ENCODE peak calls at places on chromosomes 6 and 20, in four cellular contexts. One of them, this sample, is unnamed.

GRCh38 chr20:59598625-59599310 is 5.6 kb upstream of the PHACTR3 start:
- DNase-seq in K562: peak
- DNase-seq in HepG2: peak
- DNase-seq in GM12878: peak
- DNase-seq in this sample: peak

GRCh38 chr6:169224185-169224695 is 29.4 kb downstream of the THBS2 start:
- DNase-seq in K562: peak
- DNase-seq in HepG2: peak
- DNase-seq in GM12878: no peak
- DNase-seq in this sample: no peak

GRCh38 chr6:103672169-103672568 is 1187.5 kb downstream of the HACE1 start:
- DNase-seq in K562: no peak
- DNase-seq in HepG2: no peak
- DNase-seq in GM12878: no peak
- DNase-seq in this sample: no peak

GRCh38 chr6:134795696-134796095 is 154.2 kb downstream of the ALDH8A1 start:
- DNase-seq in K562: no peak
- DNase-seq in HepG2: no peak
- DNase-seq in GM12878: no peak
- DNase-seq in this sample: no peak

GRCh38 chr6:62285612-62286469 is at the start of gene KHDRBS2:
- DNase-seq in K562: no peak
- DNase-seq in HepG2: peak
- DNase-seq in GM12878: peak
- DNase-seq in this sample: no peak

GRCh38 chr6:11324453-11325023 is 92.1 kb upstream of the NEDD9 start:
- DNase-seq in K562: no peak
- DNase-seq in HepG2: no peak
- DNase-seq in GM12878: peak
- DNase-seq in this sample: no peak

GRCh38 chr20:34537651-34538050 is 20.9 kb upstream of the MAP1LC3A start:
- DNase-seq in K562: no peak
- DNase-seq in HepG2: no peak
- DNase-seq in GM12878: no peak
- DNase-seq in this sample: no peak

GRCh38 chr6:3542032-3542640 is 85.3 kb upstream of the SLC22A23 start:
- DNase-seq in K562: no peak
- DNase-seq in HepG2: no peak
- DNase-seq in GM12878: no peak
- DNase-seq in this sample: no peak

GRCh38 chr6:79544939-79545450 is 7.8 kb upstream of the LCA5 start:
- DNase-seq in K562: peak
- DNase-seq in HepG2: peak
- DNase-seq in GM12878: peak
- DNase-seq in this sample: peak

GRCh38 chr6:90421656-90422055 is 125.0 kb upstream of the BACH2 start:
- DNase-seq in K562: no peak
- DNase-seq in HepG2: no peak
- DNase-seq in GM12878: no peak
- DNase-seq in this sample: no peak

GRCh38 chr6:70312165-70312564 is 9.3 kb upstream of the COL9A1 start:
- DNase-seq in K562: no peak
- DNase-seq in HepG2: peak
- DNase-seq in GM12878: peak
- DNase-seq in this sample: no peak

GRCh38 chr6:41984623-41985022 is 43.0 kb upstream of the CCND3 start:
- DNase-seq in K562: no peak
- DNase-seq in HepG2: no peak
- DNase-seq in GM12878: no peak
- DNase-seq in this sample: no peak

GRCh38 chr6:149264629-149265028 is 52.9 kb upstream of the TAB2 start:
- DNase-seq in K562: no peak
- DNase-seq in HepG2: peak
- DNase-seq in GM12878: no peak
- DNase-seq in this sample: no peak

GRCh38 chr6:131488780-131489179 is 84.2 kb upstream of the ARG1 start:
- DNase-seq in K562: no peak
- DNase-seq in HepG2: no peak
- DNase-seq in GM12878: no peak
- DNase-seq in this sample: no peak

GRCh38 chr20:7463290-7463689 is 477.0 kb downstream of the HAO1 start:
- DNase-seq in K562: no peak
- DNase-seq in HepG2: no peak
- DNase-seq in GM12878: no peak
- DNase-seq in this sample: no peak

GRCh38 chr6:125421853-125422252 is 120.1 kb upstream of the HDDC2 start:
- DNase-seq in K562: peak
- DNase-seq in HepG2: no peak
- DNase-seq in GM12878: no peak
- DNase-seq in this sample: peak
- TF ChIP-seq TARDBP in K562: no peak
- TF ChIP-seq TARDBP in HepG2: no peak
- TF ChIP-seq TARDBP in GM12878: no peak
- TF ChIP-seq TARDBP in this sample: no peak

DNA sequence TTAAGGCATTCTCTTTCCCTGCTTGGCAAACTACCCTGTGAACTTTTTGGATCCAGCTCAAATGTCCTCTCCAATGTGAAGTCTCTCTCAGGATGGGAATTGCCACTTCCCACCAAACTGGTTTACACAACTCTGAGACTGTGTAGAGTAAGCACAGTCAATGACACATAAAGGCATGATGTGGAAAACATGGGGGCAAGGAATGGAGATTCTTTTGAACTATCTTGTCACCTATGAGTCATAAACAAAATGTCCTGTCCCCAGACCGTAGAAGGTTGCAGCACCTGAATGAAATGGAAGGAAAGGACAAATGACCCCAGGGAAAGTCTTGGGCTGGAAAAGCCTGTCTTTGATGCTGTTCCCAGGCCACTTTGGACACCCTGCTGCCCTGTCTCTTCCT is 11.0 kb upstream of the KIF13A start:
- DNase-seq in K562: no peak
- DNase-seq in HepG2: peak
- DNase-seq in GM12878: no peak
- DNase-seq in this sample: no peak
- TF ChIP-seq TARDBP in K562: no peak
- TF ChIP-seq TARDBP in HepG2: no peak
- TF ChIP-seq TARDBP in GM12878: no peak
- TF ChIP-seq TARDBP in this sample: no peak

GRCh38 chr20:31833130-31833930 is 12.1 kb downstream of the FOXS1 start:
- DNase-seq in K562: peak
- DNase-seq in HepG2: peak
- DNase-seq in GM12878: no peak
- DNase-seq in this sample: peak
- TF ChIP-seq TARDBP in K562: no peak
- TF ChIP-seq TARDBP in HepG2: no peak
- TF ChIP-seq TARDBP in GM12878: no peak
- TF ChIP-seq TARDBP in this sample: no peak

DNA sequence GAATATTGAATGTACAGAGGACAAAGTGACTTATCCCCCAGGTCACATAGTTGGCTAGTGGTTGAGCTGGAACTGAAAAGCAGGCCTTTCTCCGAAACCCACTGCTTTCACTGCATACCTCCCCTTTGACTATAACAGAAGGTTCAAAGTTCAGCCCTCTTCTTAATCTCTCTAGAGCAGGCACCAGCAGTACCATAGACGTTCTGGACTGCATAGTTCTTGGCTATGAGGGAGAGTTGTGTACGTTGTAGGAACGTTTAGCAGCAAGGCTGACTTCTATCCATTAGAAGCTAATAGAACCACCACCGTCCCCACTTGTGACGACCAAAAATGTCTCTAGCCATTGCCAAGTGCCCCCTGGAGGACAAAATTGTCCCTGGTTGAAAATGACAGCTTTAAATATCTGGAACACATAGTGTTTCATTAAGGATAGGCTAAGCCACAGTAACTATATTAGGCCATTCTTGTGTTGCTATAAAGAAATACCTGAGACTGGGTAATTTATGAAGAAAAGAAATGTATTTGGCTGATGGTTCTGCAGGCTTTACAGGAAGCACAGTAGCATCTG is 123.8 kb upstream of the MTHFD1L start:
- DNase-seq in K562: no peak
- DNase-seq in HepG2: peak
- DNase-seq in GM12878: no peak
- DNase-seq in this sample: peak
- TF ChIP-seq TARDBP in K562: no peak
- TF ChIP-seq TARDBP in HepG2: no peak
- TF ChIP-seq TARDBP in GM12878: no peak
- TF ChIP-seq TARDBP in this sample: no peak

DNA sequence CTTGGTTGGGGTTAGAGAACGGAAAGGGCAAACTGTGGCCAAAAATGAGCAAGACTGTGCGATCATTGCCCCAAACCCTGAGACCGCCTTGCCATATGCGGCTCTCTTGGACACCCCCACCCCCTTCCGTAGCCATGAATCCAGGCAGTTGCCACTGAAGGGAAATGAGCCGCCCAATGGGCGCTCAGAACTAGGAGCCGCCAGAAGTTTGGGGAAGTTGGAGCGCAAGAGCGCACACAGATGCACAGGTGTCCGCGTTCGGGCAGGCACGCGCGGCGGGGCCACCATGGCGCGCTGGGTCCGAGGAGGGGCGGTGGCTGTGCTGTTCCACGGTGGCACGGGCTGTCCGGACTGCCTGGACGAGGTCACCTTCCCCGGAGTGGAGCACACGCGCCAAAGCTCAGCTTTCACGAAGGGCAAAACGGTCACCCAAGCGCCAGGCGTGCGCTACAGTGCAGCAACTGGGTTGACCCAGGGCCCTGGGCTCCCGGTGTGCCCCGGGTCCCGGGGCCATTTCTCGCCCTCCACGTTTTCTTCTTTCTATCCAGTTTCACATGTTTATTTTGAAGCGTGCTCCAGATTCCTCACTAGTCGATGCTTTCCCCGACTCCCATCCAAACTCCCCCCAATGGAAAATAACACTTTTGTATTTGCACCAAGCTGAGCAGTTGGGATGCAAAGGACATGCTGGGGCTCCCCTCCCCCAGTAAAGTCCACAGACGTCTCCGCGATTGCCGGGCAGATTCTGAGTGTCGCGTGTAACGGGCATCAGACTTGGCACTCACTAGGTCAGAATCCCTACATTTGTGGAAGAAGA is 903 bp upstream of the PDE10A start:
- DNase-seq in K562: no peak
- DNase-seq in HepG2: no peak
- DNase-seq in GM12878: no peak
- DNase-seq in this sample: no peak
- TF ChIP-seq TARDBP in K562: no peak
- TF ChIP-seq TARDBP in HepG2: no peak
- TF ChIP-seq TARDBP in GM12878: no peak
- TF ChIP-seq TARDBP in this sample: no peak

GRCh38 chr6:122122686-122123085 is 276.8 kb upstream of the HSF2 start:
- DNase-seq in K562: no peak
- DNase-seq in HepG2: no peak
- DNase-seq in GM12878: no peak
- DNase-seq in this sample: no peak
- TF ChIP-seq TARDBP in K562: no peak
- TF ChIP-seq TARDBP in HepG2: no peak
- TF ChIP-seq TARDBP in GM12878: no peak
- TF ChIP-seq TARDBP in this sample: no peak

GRCh38 chr6:167142433-167142761 is 15.4 kb downstream of the GPR31 start:
- DNase-seq in K562: no peak
- DNase-seq in HepG2: no peak
- DNase-seq in GM12878: no peak
- DNase-seq in this sample: no peak

GRCh38 chr6:167146173-167146572 is 11.6 kb downstream of the GPR31 start:
- DNase-seq in K562: no peak
- DNase-seq in HepG2: no peak
- DNase-seq in GM12878: no peak
- DNase-seq in this sample: no peak

GRCh38 chr6:167146977-167147376 is 10.8 kb downstream of the GPR31 start:
- DNase-seq in K562: no peak
- DNase-seq in HepG2: no peak
- DNase-seq in GM12878: no peak
- DNase-seq in this sample: no peak

GRCh38 chr6:167143041-167143440 is 14.7 kb downstream of the GPR31 start:
- DNase-seq in K562: no peak
- DNase-seq in HepG2: no peak
- DNase-seq in GM12878: no peak
- DNase-seq in this sample: no peak

DNA sequence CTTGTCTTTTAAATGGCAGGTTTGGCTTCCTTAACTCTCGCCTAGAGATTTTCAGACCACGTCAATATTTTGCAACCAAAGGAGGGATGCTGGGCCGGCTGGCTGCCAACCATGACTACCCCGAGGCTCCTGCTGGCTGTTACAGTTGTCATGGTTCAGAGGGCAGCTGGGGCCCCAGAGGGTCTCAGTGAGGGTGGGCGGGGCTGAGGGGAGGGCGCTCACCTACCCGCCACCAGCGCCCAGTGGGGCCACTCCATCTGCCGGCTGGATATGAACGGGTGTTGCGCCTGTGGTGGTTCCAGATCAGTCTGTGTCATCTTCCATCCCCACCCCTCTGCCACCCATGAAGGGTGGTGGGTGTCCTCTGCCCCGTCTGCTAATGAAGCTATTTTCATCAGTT is 12.3 kb downstream of the GPR31 start:
- DNase-seq in K562: no peak
- DNase-seq in HepG2: no peak
- DNase-seq in GM12878: no peak
- DNase-seq in this sample: no peak
- TF ChIP-seq TARDBP in K562: no peak
- TF ChIP-seq TARDBP in HepG2: no peak
- TF ChIP-seq TARDBP in GM12878: no peak
- TF ChIP-seq TARDBP in this sample: no peak

GRCh38 chr6:33813246-33813904 is 9.6 kb upstream of the MLN start:
- DNase-seq in K562: no peak
- DNase-seq in HepG2: no peak
- DNase-seq in GM12878: no peak
- DNase-seq in this sample: no peak

GRCh38 chr6:33813960-33814662 is 10.3 kb upstream of the MLN start:
- DNase-seq in K562: no peak
- DNase-seq in HepG2: no peak
- DNase-seq in GM12878: no peak
- DNase-seq in this sample: no peak

GRCh38 chr6:33809619-33810018 is 5.8 kb upstream of the MLN start:
- DNase-seq in K562: no peak
- DNase-seq in HepG2: no peak
- DNase-seq in GM12878: no peak
- DNase-seq in this sample: no peak

GRCh38 chr6:33814663-33814985 is 10.8 kb upstream of the MLN start:
- DNase-seq in K562: no peak
- DNase-seq in HepG2: no peak
- DNase-seq in GM12878: no peak
- DNase-seq in this sample: no peak

DNA sequence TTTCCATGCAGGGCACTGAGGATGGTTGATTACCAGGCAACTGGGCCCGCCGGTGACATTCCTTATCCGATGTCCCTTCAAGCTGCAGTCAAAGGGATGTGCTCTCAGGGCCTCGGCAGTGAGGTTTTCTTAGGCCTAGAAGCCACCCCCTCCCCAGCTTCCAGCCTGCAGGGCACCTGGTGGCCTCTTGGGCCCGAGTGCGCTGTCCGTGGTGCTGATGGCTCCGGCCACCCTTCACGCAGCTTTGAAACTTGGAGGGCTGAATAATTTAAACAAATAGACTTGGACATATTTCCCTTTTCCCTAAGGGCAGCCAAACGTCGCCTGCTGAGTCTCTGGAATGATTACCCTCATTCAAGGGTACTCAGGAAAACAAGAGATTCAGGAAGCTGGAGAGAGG is 8.9 kb upstream of the MLN start:
- DNase-seq in K562: peak
- DNase-seq in HepG2: peak
- DNase-seq in GM12878: no peak
- DNase-seq in this sample: peak
- TF ChIP-seq TARDBP in K562: no peak
- TF ChIP-seq TARDBP in HepG2: no peak
- TF ChIP-seq TARDBP in GM12878: no peak
- TF ChIP-seq TARDBP in this sample: no peak

This sample was measured in HEK293T.